ENCODE peak calls at places on chromosomes 13 and 19, in five cellular contexts. Y is cardiac muscle cell; U is tibial nerve; G is upper lobe of left lung; D is CD4-positive, alpha-beta memory T cell. A is an unnamed sample. For H3K4me1, the result is how much of the 10 kb centered on the place peaks cover.

GRCh38 chr19:57512845-57513244 is 13.1 kb downstream of the ZNF773 start:
- DNase-seq in Y (no peak), U (no peak), G (no peak), D (no peak), A (no peak)

GRCh38 chr13:44703371-44703770 is 127.2 kb upstream of the TSC22D1 start:
- DNase-seq in Y (no peak), U (no peak), G (no peak), D (no peak), A (no peak)

GRCh38 chr13:44758595-44759221 is 182.6 kb upstream of the TSC22D1 start:
- DNase-seq in Y (no peak), U (no peak), G (no peak), D (no peak), A (no peak)

GRCh38 chr19:3324405-3324856 is 42.0 kb upstream of the NFIC start:
- DNase-seq in Y (no peak), U (peak), G (peak), D (peak), A (peak)

GRCh38 chr13:49042476-49042875 is 66.8 kb downstream of the FNDC3A start:
- DNase-seq in Y (no peak), U (no peak), G (no peak), D (no peak), A (no peak)

GRCh38 chr13:87923713-87924112 is 252.5 kb downstream of the SLITRK5 start:
- DNase-seq in Y (no peak), U (no peak), G (no peak), D (no peak), A (no peak)

GRCh38 chr13:30751183-30751933 is 16.0 kb downstream of the ALOX5AP start:
- DNase-seq in Y (no peak), U (no peak), G (no peak), D (no peak), A (no peak)

GRCh38 chr13:94764576-94765321 is 52.4 kb upstream of the SOX21 start:
- DNase-seq in Y (no peak), U (no peak), G (no peak), D (peak), A (no peak)

GRCh38 chr13:81133066-81133465 is 792.1 kb upstream of the SPRY2 start:
- DNase-seq in Y (no peak), U (no peak), G (no peak), D (no peak), A (no peak)

GRCh38 chr13:85509512-85509911 is 289.7 kb downstream of the SLITRK6 start:
- DNase-seq in Y (no peak), U (no peak), G (no peak), D (no peak), A (no peak)

GRCh38 chr19:35403116-35403760 is 32.4 kb downstream of the GPR42 start:
- DNase-seq in Y (peak), U (no peak), G (no peak), D (no peak), A (no peak)

GRCh38 chr19:51986309-51987291 is at the start of gene ZNF350:
- DNase-seq in Y (peak), U (peak), G (peak), D (peak), A (peak)

GRCh38 chr13:78700121-78700910 is 41.4 kb upstream of the OBI1 start:
- DNase-seq in Y (no peak), U (no peak), G (no peak), D (no peak), A (no peak)

GRCh38 chr19:18346091-18346490 is 5.7 kb downstream of the PGPEP1 start:
- DNase-seq in Y (no peak), U (no peak), G (no peak), D (no peak), A (no peak)

GRCh38 chr19:53942001-53942786 is 20.5 kb upstream of the CACNG8 start:
- DNase-seq in Y (peak), U (no peak), G (no peak), D (no peak), A (no peak)

GRCh38 chr19:6071103-6071485 is 39.2 kb downstream of the RFX2 start:
- DNase-seq in Y (no peak), U (no peak), G (no peak), D (no peak), A (no peak)

DNA sequence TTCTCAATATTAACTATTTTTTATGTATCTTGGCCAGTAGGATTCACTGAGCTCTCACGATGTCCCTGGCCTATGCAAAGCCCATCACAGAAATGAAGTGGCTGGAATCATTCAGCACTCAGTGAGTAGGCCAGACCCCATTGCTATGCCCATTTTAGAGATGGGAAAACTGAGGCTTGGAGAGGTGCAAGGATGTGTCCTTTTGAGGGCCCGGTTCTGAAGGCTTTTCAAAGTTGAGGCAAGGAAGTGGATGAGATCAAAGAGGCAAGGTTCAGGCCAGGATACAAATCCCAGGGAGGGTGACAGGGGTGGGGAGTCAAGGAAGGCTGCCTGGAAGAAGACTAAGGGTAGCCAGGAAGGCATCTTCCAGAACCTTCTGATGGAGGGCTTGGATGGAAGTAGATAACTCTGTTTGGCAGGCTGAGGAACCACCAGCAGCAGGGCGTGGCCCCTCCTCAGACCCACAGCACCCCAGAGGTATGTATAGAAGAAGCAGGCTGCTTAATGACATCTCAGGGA is 18.8 kb upstream of the ERCC1 start:
- DNase-seq in Y (no peak), U (no peak), G (no peak), D (no peak), A (no peak)
- H3K4me1 ChIP-seq in Y (under half), U (half or more), G (under half), D (under half), A (under half)

GRCh38 chr19:55252760-55253159 is 6.1 kb downstream of the PPP6R1 start:
- DNase-seq in Y (no peak), U (no peak), G (no peak), D (no peak), A (no peak)
- H3K4me1 ChIP-seq in Y (under half), U (half or more), G (under half), D (half or more), A (under half)

GRCh38 chr19:1420590-1420989 is 13.2 kb downstream of the DAZAP1 start:
- DNase-seq in Y (no peak), U (no peak), G (no peak), D (no peak), A (no peak)

GRCh38 chr19:1421958-1422305 is 14.5 kb downstream of the DAZAP1 start:
- DNase-seq in Y (no peak), U (no peak), G (no peak), D (no peak), A (peak)

GRCh38 chr19:1422943-1423342 is 15.3 kb upstream of the RPS15 start:
- DNase-seq in Y (no peak), U (no peak), G (no peak), D (no peak), A (no peak)

GRCh38 chr19:1422360-1422759 is 15.0 kb downstream of the DAZAP1 start:
- DNase-seq in Y (no peak), U (no peak), G (no peak), D (no peak), A (no peak)

GRCh38 chr19:1421218-1421957 is 14.0 kb downstream of the DAZAP1 start:
- DNase-seq in Y (no peak), U (no peak), G (no peak), D (no peak), A (no peak)
- H3K4me1 ChIP-seq in Y (under half), U (under half), G (under half), D (under half), A (under half)

GRCh38 chr13:97229699-97230098 is 7.6 kb downstream of the MBNL2 start:
- DNase-seq in Y (no peak), U (no peak), G (no peak), D (no peak), A (no peak)
- H3K4me1 ChIP-seq in Y (under half), U (half or more), G (half or more), D (under half), A (under half)